ENCODE peak calls at places on chromosome 20, in six cellular contexts. One of them, this sample, is unnamed.

GRCh38 chr20:42113236-42113635 is 495.1 kb upstream of the CHD6 start:
- DNase-seq in colonic mucosa: no peak
- DNase-seq in CD8-positive, alpha-beta T cell: no peak
- DNase-seq in ovary: no peak
- DNase-seq in WERI-Rb-1: no peak
- DNase-seq in body of pancreas: no peak
- DNase-seq in this sample: no peak

GRCh38 chr20:36573103-36573797 is at the start of gene TGIF2:
- DNase-seq in colonic mucosa: peak
- DNase-seq in CD8-positive, alpha-beta T cell: peak
- DNase-seq in ovary: peak
- DNase-seq in WERI-Rb-1: peak
- DNase-seq in body of pancreas: peak
- DNase-seq in this sample: peak

GRCh38 chr20:3749689-3750639 is 17.5 kb downstream of the HSPA12B start:
- DNase-seq in colonic mucosa: no peak
- DNase-seq in CD8-positive, alpha-beta T cell: peak
- DNase-seq in ovary: no peak
- DNase-seq in WERI-Rb-1: peak
- DNase-seq in body of pancreas: no peak
- DNase-seq in this sample: peak

GRCh38 chr20:37881601-37882343 is 21.2 kb upstream of the VSTM2L start:
- DNase-seq in colonic mucosa: no peak
- DNase-seq in CD8-positive, alpha-beta T cell: no peak
- DNase-seq in ovary: no peak
- DNase-seq in WERI-Rb-1: no peak
- DNase-seq in body of pancreas: no peak
- DNase-seq in this sample: no peak

GRCh38 chr20:19022791-19023448 is 189.5 kb upstream of the SLC24A3 start:
- DNase-seq in colonic mucosa: no peak
- DNase-seq in CD8-positive, alpha-beta T cell: no peak
- DNase-seq in ovary: no peak
- DNase-seq in WERI-Rb-1: no peak
- DNase-seq in body of pancreas: no peak
- DNase-seq in this sample: no peak

GRCh38 chr20:31833130-31833930 is 12.1 kb downstream of the FOXS1 start:
- DNase-seq in colonic mucosa: peak
- DNase-seq in CD8-positive, alpha-beta T cell: peak
- DNase-seq in ovary: peak
- DNase-seq in WERI-Rb-1: peak
- DNase-seq in body of pancreas: peak
- DNase-seq in this sample: peak

GRCh38 chr20:54874718-54875117 is 399.3 kb downstream of the DOK5 start:
- DNase-seq in colonic mucosa: no peak
- DNase-seq in CD8-positive, alpha-beta T cell: no peak
- DNase-seq in ovary: no peak
- DNase-seq in WERI-Rb-1: no peak
- DNase-seq in body of pancreas: no peak
- DNase-seq in this sample: no peak

GRCh38 chr20:10654630-10655029 is 19.2 kb downstream of the JAG1 start:
- DNase-seq in colonic mucosa: peak
- DNase-seq in CD8-positive, alpha-beta T cell: no peak
- DNase-seq in ovary: no peak
- DNase-seq in WERI-Rb-1: no peak
- DNase-seq in body of pancreas: peak
- DNase-seq in this sample: peak

GRCh38 chr20:37296371-37296770 is 6.9 kb downstream of the MANBAL start:
- DNase-seq in colonic mucosa: no peak
- DNase-seq in CD8-positive, alpha-beta T cell: no peak
- DNase-seq in ovary: no peak
- DNase-seq in WERI-Rb-1: no peak
- DNase-seq in body of pancreas: no peak
- DNase-seq in this sample: no peak

GRCh38 chr20:59031326-59032022 is 661 bp downstream of the ATP5F1E start:
- DNase-seq in colonic mucosa: peak
- DNase-seq in CD8-positive, alpha-beta T cell: no peak
- DNase-seq in ovary: no peak
- DNase-seq in WERI-Rb-1: no peak
- DNase-seq in body of pancreas: no peak
- DNase-seq in this sample: no peak

GRCh38 chr20:20457392-20458126 is 89.7 kb downstream of the INSM1 start:
- DNase-seq in colonic mucosa: no peak
- DNase-seq in CD8-positive, alpha-beta T cell: no peak
- DNase-seq in ovary: no peak
- DNase-seq in WERI-Rb-1: no peak
- DNase-seq in body of pancreas: peak
- DNase-seq in this sample: no peak

GRCh38 chr20:40323411-40323810 is 365.6 kb downstream of the MAFB start:
- DNase-seq in colonic mucosa: no peak
- DNase-seq in CD8-positive, alpha-beta T cell: no peak
- DNase-seq in ovary: no peak
- DNase-seq in WERI-Rb-1: no peak
- DNase-seq in body of pancreas: peak
- DNase-seq in this sample: no peak

GRCh38 chr20:25669826-25670422 is 26.7 kb downstream of the ZNF337 start:
- DNase-seq in colonic mucosa: no peak
- DNase-seq in CD8-positive, alpha-beta T cell: no peak
- DNase-seq in ovary: no peak
- DNase-seq in WERI-Rb-1: peak
- DNase-seq in body of pancreas: no peak
- DNase-seq in this sample: peak

GRCh38 chr20:50977066-50978045 is 18.7 kb downstream of the MOCS3 start:
- DNase-seq in colonic mucosa: no peak
- DNase-seq in CD8-positive, alpha-beta T cell: no peak
- DNase-seq in ovary: no peak
- DNase-seq in WERI-Rb-1: no peak
- DNase-seq in body of pancreas: no peak
- DNase-seq in this sample: no peak

GRCh38 chr20:14801591-14802325 is 464.3 kb upstream of the FLRT3 start:
- DNase-seq in colonic mucosa: no peak
- DNase-seq in CD8-positive, alpha-beta T cell: no peak
- DNase-seq in ovary: no peak
- DNase-seq in WERI-Rb-1: no peak
- DNase-seq in body of pancreas: no peak
- DNase-seq in this sample: no peak

DNA sequence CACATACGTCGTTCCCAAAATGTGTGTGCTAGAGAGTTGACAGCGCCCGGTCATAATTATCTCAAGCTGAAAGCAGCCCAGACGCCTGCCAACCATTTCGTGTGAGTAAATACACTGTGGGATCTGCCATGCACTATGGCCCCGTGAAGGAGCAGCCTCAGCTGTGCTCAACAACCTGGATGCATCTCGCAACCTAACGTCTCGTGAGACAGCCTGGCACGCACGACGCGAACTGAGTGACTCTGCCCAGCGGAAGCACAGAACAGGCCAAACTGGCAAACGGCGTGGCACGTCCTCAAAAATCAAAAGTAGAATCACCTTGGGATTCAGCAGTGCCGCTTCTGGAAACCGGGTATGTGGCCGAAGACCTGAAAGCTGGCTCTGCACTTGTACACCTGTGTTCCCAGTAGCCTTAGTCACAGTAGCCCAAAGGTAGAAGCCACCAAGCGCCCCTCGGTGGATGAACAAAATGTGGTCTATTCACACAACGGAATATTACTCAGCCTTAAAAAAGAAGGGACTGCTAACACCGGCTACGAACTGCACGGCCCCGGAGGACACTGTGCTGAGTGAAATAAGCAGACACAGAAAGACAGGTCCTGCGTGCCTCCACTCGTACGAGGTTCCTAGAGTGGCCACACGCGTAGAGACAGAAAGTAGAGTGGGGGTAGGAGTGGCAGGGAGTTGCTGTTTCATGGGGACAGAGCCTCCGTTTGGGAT is 27.2 kb upstream of the SLCO4A1 start:
- DNase-seq in colonic mucosa: no peak
- DNase-seq in CD8-positive, alpha-beta T cell: no peak
- DNase-seq in ovary: no peak
- DNase-seq in WERI-Rb-1: no peak
- DNase-seq in body of pancreas: no peak
- DNase-seq in this sample: no peak
- TF ChIP-seq CTCF in colonic mucosa: no peak
- TF ChIP-seq CTCF in CD8-positive, alpha-beta T cell: no peak
- TF ChIP-seq CTCF in ovary: no peak
- TF ChIP-seq CTCF in WERI-Rb-1: no peak
- TF ChIP-seq CTCF in body of pancreas: no peak
- TF ChIP-seq CTCF in this sample: no peak

GRCh38 chr20:48769111-48769879 is 58.5 kb downstream of the PREX1 start:
- DNase-seq in colonic mucosa: no peak
- DNase-seq in CD8-positive, alpha-beta T cell: peak
- DNase-seq in ovary: no peak
- DNase-seq in WERI-Rb-1: no peak
- DNase-seq in body of pancreas: peak
- DNase-seq in this sample: no peak

GRCh38 chr20:48765359-48765758 is 62.4 kb downstream of the PREX1 start:
- DNase-seq in colonic mucosa: no peak
- DNase-seq in CD8-positive, alpha-beta T cell: no peak
- DNase-seq in ovary: no peak
- DNase-seq in WERI-Rb-1: no peak
- DNase-seq in body of pancreas: no peak
- DNase-seq in this sample: no peak

GRCh38 chr20:48767269-48767960 is 60.4 kb downstream of the PREX1 start:
- DNase-seq in colonic mucosa: no peak
- DNase-seq in CD8-positive, alpha-beta T cell: peak
- DNase-seq in ovary: no peak
- DNase-seq in WERI-Rb-1: no peak
- DNase-seq in body of pancreas: no peak
- DNase-seq in this sample: no peak

GRCh38 chr20:48763183-48764030 is 64.4 kb downstream of the PREX1 start:
- DNase-seq in colonic mucosa: no peak
- DNase-seq in CD8-positive, alpha-beta T cell: no peak
- DNase-seq in ovary: no peak
- DNase-seq in WERI-Rb-1: no peak
- DNase-seq in body of pancreas: no peak
- DNase-seq in this sample: no peak

GRCh38 chr20:48766205-48766604 is 61.6 kb downstream of the PREX1 start:
- DNase-seq in colonic mucosa: no peak
- DNase-seq in CD8-positive, alpha-beta T cell: no peak
- DNase-seq in ovary: no peak
- DNase-seq in WERI-Rb-1: no peak
- DNase-seq in body of pancreas: no peak
- DNase-seq in this sample: no peak
- H3K27ac ChIP-seq in colonic mucosa: no peak
- H3K27ac ChIP-seq in CD8-positive, alpha-beta T cell: no peak
- H3K27ac ChIP-seq in ovary: no peak
- H3K27ac ChIP-seq in WERI-Rb-1: no peak
- H3K27ac ChIP-seq in body of pancreas: no peak
- H3K27ac ChIP-seq in this sample: no peak

GRCh38 chr20:57695012-57695411 is 14.8 kb downstream of the PMEPA1 start:
- DNase-seq in colonic mucosa: no peak
- DNase-seq in CD8-positive, alpha-beta T cell: peak
- DNase-seq in ovary: no peak
- DNase-seq in WERI-Rb-1: no peak
- DNase-seq in body of pancreas: peak
- DNase-seq in this sample: no peak

GRCh38 chr20:57693670-57694329 is 16.0 kb downstream of the PMEPA1 start:
- DNase-seq in colonic mucosa: no peak
- DNase-seq in CD8-positive, alpha-beta T cell: no peak
- DNase-seq in ovary: no peak
- DNase-seq in WERI-Rb-1: no peak
- DNase-seq in body of pancreas: no peak
- DNase-seq in this sample: no peak

GRCh38 chr20:57694481-57694880 is 15.3 kb downstream of the PMEPA1 start:
- DNase-seq in colonic mucosa: no peak
- DNase-seq in CD8-positive, alpha-beta T cell: no peak
- DNase-seq in ovary: no peak
- DNase-seq in WERI-Rb-1: no peak
- DNase-seq in body of pancreas: no peak
- DNase-seq in this sample: no peak

GRCh38 chr20:57692393-57692792 is 17.4 kb downstream of the PMEPA1 start:
- DNase-seq in colonic mucosa: no peak
- DNase-seq in CD8-positive, alpha-beta T cell: no peak
- DNase-seq in ovary: no peak
- DNase-seq in WERI-Rb-1: no peak
- DNase-seq in body of pancreas: no peak
- DNase-seq in this sample: no peak

GRCh38 chr20:57693002-57693582 is 16.7 kb downstream of the PMEPA1 start:
- DNase-seq in colonic mucosa: peak
- DNase-seq in CD8-positive, alpha-beta T cell: peak
- DNase-seq in ovary: no peak
- DNase-seq in WERI-Rb-1: no peak
- DNase-seq in body of pancreas: peak
- DNase-seq in this sample: peak
- TF ChIP-seq CTCF in colonic mucosa: peak
- TF ChIP-seq CTCF in CD8-positive, alpha-beta T cell: no peak
- TF ChIP-seq CTCF in ovary: no peak
- TF ChIP-seq CTCF in WERI-Rb-1: peak
- TF ChIP-seq CTCF in body of pancreas: peak
- TF ChIP-seq CTCF in this sample: peak

DNA sequence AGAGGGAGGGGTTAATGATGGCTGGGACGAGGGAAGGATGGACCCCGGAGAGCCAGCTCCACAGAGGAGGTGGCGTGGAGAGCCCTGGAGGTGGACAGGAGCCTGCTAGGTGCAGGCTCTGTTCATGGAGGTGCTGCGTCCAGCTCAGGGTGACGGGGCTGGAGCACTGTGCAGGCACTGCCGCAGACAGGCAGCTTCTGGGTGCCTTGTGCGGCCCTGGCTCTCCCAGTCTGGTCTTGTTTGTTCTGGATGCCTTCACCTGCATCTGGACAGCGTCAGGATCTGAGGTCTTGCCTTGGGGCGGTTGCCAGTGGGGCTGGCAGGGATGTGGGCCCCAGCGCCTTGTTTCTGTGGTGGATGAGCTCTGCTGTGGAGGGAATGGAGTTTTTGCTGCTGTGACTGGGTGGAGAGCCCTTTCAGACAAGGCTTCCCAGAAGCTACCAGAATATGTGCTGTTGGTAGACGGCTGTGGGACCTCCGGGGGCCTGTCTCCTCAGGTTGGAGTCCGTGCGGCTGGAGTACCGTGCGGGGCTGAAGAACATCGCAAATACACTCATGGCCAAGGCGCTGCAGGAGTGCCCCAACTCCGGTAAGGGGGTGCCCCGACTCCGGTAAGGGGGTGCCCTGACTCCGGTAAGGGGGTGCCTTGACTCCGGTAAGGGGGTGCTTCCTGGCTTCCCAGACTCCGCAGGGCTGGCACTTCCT is 7.8 kb upstream of the C20orf204 start:
- DNase-seq in colonic mucosa: no peak
- DNase-seq in CD8-positive, alpha-beta T cell: no peak
- DNase-seq in ovary: no peak
- DNase-seq in WERI-Rb-1: no peak
- DNase-seq in body of pancreas: no peak
- DNase-seq in this sample: no peak
- H3K27ac ChIP-seq in colonic mucosa: no peak
- H3K27ac ChIP-seq in CD8-positive, alpha-beta T cell: no peak
- H3K27ac ChIP-seq in ovary: no peak
- H3K27ac ChIP-seq in WERI-Rb-1: no peak
- H3K27ac ChIP-seq in body of pancreas: no peak
- H3K27ac ChIP-seq in this sample: no peak

GRCh38 chr20:49852522-49853055 is 40.0 kb downstream of the SLC9A8 start:
- DNase-seq in colonic mucosa: no peak
- DNase-seq in CD8-positive, alpha-beta T cell: no peak
- DNase-seq in ovary: no peak
- DNase-seq in WERI-Rb-1: no peak
- DNase-seq in body of pancreas: no peak
- DNase-seq in this sample: no peak
- TF ChIP-seq CTCF in colonic mucosa: no peak
- TF ChIP-seq CTCF in CD8-positive, alpha-beta T cell: no peak
- TF ChIP-seq CTCF in ovary: no peak
- TF ChIP-seq CTCF in WERI-Rb-1: no peak
- TF ChIP-seq CTCF in body of pancreas: no peak
- TF ChIP-seq CTCF in this sample: no peak

This sample was measured in hepatocyte.